ENCODE peak calls at places on chromosomes 6 and 20, in seven cellular contexts. I is KBM-7; Q is HS-27A; J is fibroblast of lung; D is PC-9; B is effector memory CD8-positive, alpha-beta T cell; C is iPS-NIHi11. V is an unnamed sample.
A peak's percentile ranks its signal among the peaks of the same experiment; 100 is the strongest.

GRCh38 chr6:15953152-15953880 is 175.6 kb upstream of the MYLIP start:
- DNase-seq in B (no peak), J (no peak), D (no peak), Q (no peak), I (no peak), C (no peak), V (no peak)

GRCh38 chr20:36604952-36605308 is 649 bp upstream of the RAB5IF start:
- DNase-seq in B (no peak), D (peak; percentile 82), C (no peak), J (no peak), Q (no peak), I (no peak), V (no peak)

GRCh38 chr20:58091810-58092209 is 136.6 kb downstream of the ANKRD60 start:
- DNase-seq in J (no peak), I (no peak), Q (no peak), D (no peak), B (no peak), C (no peak), V (no peak)

GRCh38 chr6:168333039-168333438 is 13.5 kb upstream of the DACT2 start:
- DNase-seq in I (peak; percentile 13), Q (no peak), B (no peak), J (no peak), D (no peak), C (peak; percentile 75), V (peak; percentile 66)

GRCh38 chr6:105600342-105601293 is 197.7 kb upstream of the PREP start:
- DNase-seq in Q (no peak), B (no peak), I (no peak), C (no peak), D (no peak), J (peak; percentile 83), V (no peak)

GRCh38 chr20:49310695-49311094 is 32.8 kb upstream of the ZNFX1 start:
- DNase-seq in C (no peak), J (no peak), D (peak; percentile 62), I (no peak), B (no peak), Q (no peak), V (no peak)

GRCh38 chr20:49149281-49150045 is 38.7 kb downstream of the STAU1 start:
- DNase-seq in C (no peak), J (no peak), D (no peak), Q (no peak), I (no peak), B (no peak), V (no peak)

GRCh38 chr20:8414611-8415274 is 282.7 kb downstream of the PLCB1 start:
- DNase-seq in Q (peak; percentile 14), C (no peak), J (peak; percentile 80), B (no peak), D (peak; percentile 65), I (no peak), V (no peak)

GRCh38 chr6:158411998-158412397 is 99.7 kb downstream of the TULP4 start:
- DNase-seq in C (peak; percentile 41), I (no peak), J (no peak), B (no peak), D (peak; percentile 94), Q (no peak), V (no peak)

GRCh38 chr20:47174844-47175243 is 181.7 kb downstream of the ZMYND8 start:
- DNase-seq in J (no peak), I (no peak), Q (no peak), B (no peak), C (no peak), D (no peak), V (no peak)

GRCh38 chr6:3759656-3760245 is 8.2 kb upstream of the PXDC1 start:
- DNase-seq in J (peak; percentile 85), C (no peak), I (no peak), D (no peak), Q (peak; percentile 68), B (no peak), V (no peak)

GRCh38 chr6:25788305-25788922 is 33.9 kb downstream of the SLC17A4 start:
- DNase-seq in B (peak; percentile 31), D (peak; percentile 41), J (peak; percentile 51), Q (peak; percentile 45), I (peak; percentile 79), C (peak; percentile 61), V (peak; percentile 91)

GRCh38 chr20:63501818-63502670 is 3.2 kb upstream of the EEF1A2 start:
- DNase-seq in Q (no peak), B (no peak), J (no peak), D (no peak), C (peak; percentile 89), I (no peak), V (peak; percentile 81)

GRCh38 chr20:20317195-20318113 is 50.5 kb upstream of the INSM1 start:
- DNase-seq in J (no peak), D (no peak), I (no peak), C (no peak), B (no peak), Q (no peak), V (no peak)

GRCh38 chr6:87110639-87111038 is 15.7 kb upstream of the CGA start:
- DNase-seq in Q (no peak), J (no peak), B (no peak), I (peak; percentile 8), C (no peak), D (no peak), V (no peak)

GRCh38 chr20:40952231-40952630 is 76.4 kb upstream of the TOP1 start:
- DNase-seq in C (no peak), J (no peak), I (no peak), Q (no peak), D (peak; percentile 31), B (no peak), V (no peak)

GRCh38 chr6:141048451-141048850 is 1084.3 kb upstream of the GJE1 start:
- DNase-seq in Q (no peak), D (no peak), C (no peak), I (no peak), J (no peak), B (no peak), V (no peak)